ENCODE peak calls at places on chromosome 3, in ten cellular contexts. P is upper lobe of right lung, L is gastrocnemius medialis, S is dorsolateral prefrontal cortex, D is astrocyte, O is right lobe of liver, A is right atrium auricular region, Q is brain microvascular endothelial cell, F is kidney, M is ovary. K is an unnamed sample.

GRCh38 chr3:34504755-34505154 is 706.3 kb downstream of the PDCD6IP start:
- DNase-seq in P (no peak), L (no peak), S (no peak), D (no peak), O (no peak), A (no peak), Q (no peak), F (no peak), M (no peak), K (no peak)

GRCh38 chr3:113695818-113696645 is at the start of gene USF3:
- DNase-seq in P (peak; percentile 91), L (peak; percentile 73), S (peak; percentile 39), D (peak; percentile 39), O (peak; percentile 91), A (no peak), Q (peak; percentile 22), F (peak; percentile 94), M (peak; percentile 83), K (peak; percentile 79)

GRCh38 chr3:49807427-49808114 is 4.5 kb downstream of the INKA1 start:
- DNase-seq in P (no peak), L (no peak), S (no peak), D (no peak), O (no peak), A (no peak), Q (no peak), F (no peak), M (no peak), K (no peak)

GRCh38 chr3:172076212-172076611 is 36.8 kb downstream of the FNDC3B start:
- DNase-seq in P (no peak), L (no peak), S (no peak), D (no peak), O (no peak), A (no peak), Q (no peak), F (no peak), M (no peak), K (no peak)

GRCh38 chr3:126750760-126751129 is 46.7 kb downstream of the CHCHD6 start:
- DNase-seq in P (no peak), L (no peak), S (no peak), D (no peak), O (no peak), A (no peak), Q (no peak), F (no peak), M (no peak), K (no peak)

GRCh38 chr3:160225181-160226025 is at the start of gene C3orf80:
- DNase-seq in P (peak; percentile 84), L (no peak), S (no peak), D (peak; percentile 38), O (peak; percentile 71), A (no peak), Q (no peak), F (peak; percentile 78), M (peak; percentile 36), K (peak; percentile 56)

GRCh38 chr3:133949438-133949837 is 53.8 kb upstream of the RAB6B start:
- DNase-seq in P (no peak), L (no peak), S (no peak), D (no peak), O (no peak), A (no peak), Q (no peak), F (peak; percentile 45), M (no peak), K (no peak)

GRCh38 chr3:5047764-5048163 is 68.5 kb downstream of the BHLHE40 start:
- DNase-seq in P (no peak), L (no peak), S (no peak), D (no peak), O (no peak), A (no peak), Q (no peak), F (no peak), M (no peak), K (no peak)

GRCh38 chr3:186366206-186366605 is 4.2 kb upstream of the DGKG start:
- DNase-seq in P (no peak), L (no peak), S (no peak), D (no peak), O (no peak), A (no peak), Q (no peak), F (no peak), M (no peak), K (peak; percentile 25)

GRCh38 chr3:61730058-61730457 is 168.7 kb downstream of the PTPRG start:
- DNase-seq in P (no peak), L (peak; percentile 39), S (no peak), D (no peak), O (no peak), A (no peak), Q (no peak), F (no peak), M (no peak), K (no peak)

GRCh38 chr3:101836160-101836559 is 13.2 kb upstream of the NFKBIZ start:
- DNase-seq in P (no peak), L (no peak), S (no peak), D (no peak), O (no peak), A (no peak), Q (no peak), F (no peak), M (no peak), K (no peak)

GRCh38 chr3:101840066-101840465 is 9.2 kb upstream of the NFKBIZ start:
- DNase-seq in P (no peak), L (no peak), S (no peak), D (no peak), O (no peak), A (no peak), Q (no peak), F (no peak), M (no peak), K (no peak)

GRCh38 chr3:101836907-101837598 is 12.3 kb upstream of the NFKBIZ start:
- DNase-seq in P (no peak), L (no peak), S (no peak), D (peak; percentile 76), O (no peak), A (no peak), Q (no peak), F (no peak), M (no peak), K (peak; percentile 28)

GRCh38 chr3:101833446-101833974 is 15.8 kb upstream of the NFKBIZ start:
- DNase-seq in P (no peak), L (no peak), S (no peak), D (no peak), O (no peak), A (no peak), Q (no peak), F (no peak), M (no peak), K (no peak)

DNA sequence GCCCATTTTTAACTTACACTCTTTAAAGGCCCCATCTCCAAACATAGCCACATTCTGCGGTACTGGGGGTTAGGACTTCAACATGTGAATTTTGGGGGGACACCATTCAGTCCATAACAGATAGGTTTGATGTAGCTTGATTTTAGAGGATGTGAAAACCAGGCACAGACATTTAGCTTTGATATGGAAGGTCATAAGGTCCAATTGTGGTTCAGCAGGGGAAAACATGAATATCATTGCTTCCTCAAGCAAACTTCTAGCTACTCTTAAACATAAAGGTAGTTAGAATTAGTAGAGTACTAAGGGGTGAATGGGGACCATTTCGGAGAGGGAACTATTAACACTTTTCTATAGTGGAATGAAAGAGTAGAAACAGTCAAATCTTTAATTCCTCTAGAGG is 13.6 kb upstream of the NFKBIZ start:
- DNase-seq in P (no peak), L (no peak), S (no peak), D (no peak), O (no peak), A (no peak), Q (no peak), F (no peak), M (no peak), K (no peak)
- H3K4me3 ChIP-seq in P (no peak overlapping the region), L (no peak overlapping the region), S (no peak overlapping the region), D (no peak overlapping the region), O (no peak overlapping the region), A (no peak overlapping the region), Q (no peak overlapping the region), F (no peak overlapping the region), M (no peak overlapping the region), K (no peak overlapping the region)

DNA sequence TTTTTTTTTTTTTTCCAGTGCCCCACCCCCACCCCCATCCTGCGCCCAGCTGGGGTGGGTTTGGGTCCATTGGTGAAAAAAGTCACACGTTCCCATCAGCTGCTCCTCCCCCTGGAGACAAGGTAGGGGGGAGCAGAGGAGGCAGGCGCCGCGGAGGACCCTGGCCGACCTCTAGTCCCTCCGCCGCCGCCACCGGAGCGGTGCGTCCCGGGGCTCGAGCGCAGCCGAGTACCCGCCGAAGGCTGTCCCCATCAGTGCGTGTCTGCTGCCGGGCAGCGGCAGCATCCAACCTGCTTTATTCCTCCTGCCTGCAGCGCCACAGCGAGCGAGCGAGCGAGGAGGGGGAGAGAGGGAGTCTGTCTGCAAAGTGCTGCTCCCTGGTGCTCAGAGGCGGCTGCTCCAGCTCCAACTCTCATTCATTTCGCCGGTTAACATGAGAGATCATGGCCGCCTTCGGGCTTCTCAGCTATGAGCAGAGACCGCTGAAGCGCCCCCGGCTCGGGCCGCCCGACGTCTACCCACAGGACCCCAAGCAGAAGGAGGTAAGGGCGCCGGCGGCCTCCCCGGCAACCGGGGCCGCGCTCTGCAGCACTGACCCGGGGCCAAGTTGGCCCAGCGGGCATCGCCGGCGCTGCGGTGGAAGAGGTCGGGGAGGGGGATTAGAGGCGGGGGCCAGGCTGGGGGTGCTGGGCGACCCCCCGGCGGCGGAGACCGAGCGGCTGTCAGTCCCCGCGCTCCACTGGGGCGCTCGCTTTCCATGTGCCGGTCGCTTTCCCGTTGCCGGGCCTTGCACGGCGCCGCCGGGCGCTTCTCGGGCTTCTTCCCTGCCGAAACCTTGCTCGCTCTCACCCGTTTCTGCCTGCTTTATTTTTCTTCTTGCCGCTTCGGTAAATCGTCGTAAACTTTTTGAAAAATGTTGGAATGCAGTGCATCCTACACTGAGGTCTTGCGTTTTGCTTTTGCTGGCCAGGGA is 1.3 kb downstream of the MED12L start:
- DNase-seq in P (peak; percentile 85), L (peak; percentile 34), S (peak; percentile 60), D (peak; percentile 87), O (peak; percentile 81), A (peak; percentile 76), Q (peak; percentile 86), F (peak; percentile 92), M (peak; percentile 76), K (peak; percentile 75)
- H3K27ac ChIP-seq in P (no peak overlapping the region), L (no peak overlapping the region), S (peak overlapping the region; percentile 84), D (no peak overlapping the region), O (no peak overlapping the region), A (peak overlapping the region; percentile 22), Q (no peak overlapping the region), F (no peak overlapping the region), M (peak overlapping the region; percentile 42), K (no peak overlapping the region)

DNA sequence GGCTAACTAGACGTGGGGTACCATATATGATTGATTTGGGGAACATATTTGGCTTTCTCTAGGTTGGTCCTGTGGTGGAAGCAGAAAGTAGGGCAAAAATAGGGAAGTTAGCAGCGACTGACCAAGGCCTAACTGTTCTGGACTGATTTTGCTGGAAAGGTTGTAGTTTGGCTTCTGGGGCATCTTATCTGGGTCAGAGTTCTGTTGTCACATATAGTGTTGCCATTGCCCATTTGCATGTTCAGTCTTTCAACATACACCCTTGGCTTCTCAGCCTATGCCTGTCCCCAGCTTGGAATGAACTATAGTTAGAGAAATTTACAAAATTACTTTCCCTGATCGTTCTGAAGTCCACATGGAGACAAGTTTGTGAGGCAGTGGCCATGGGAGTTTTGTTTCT is 426.5 kb downstream of the TBC1D5 start:
- DNase-seq in P (no peak), L (no peak), S (no peak), D (no peak), O (no peak), A (no peak), Q (no peak), F (no peak), M (no peak), K (no peak)
- H3K4me3 ChIP-seq in P (no peak overlapping the region), L (no peak overlapping the region), S (no peak overlapping the region), D (no peak overlapping the region), O (no peak overlapping the region), A (no peak overlapping the region), Q (no peak overlapping the region), F (no peak overlapping the region), M (no peak overlapping the region), K (no peak overlapping the region)

GRCh38 chr3:24133441-24133840 is 188.4 kb downstream of the NR1D2 start:
- DNase-seq in P (no peak), L (no peak), S (no peak), D (no peak), O (no peak), A (no peak), Q (no peak), F (no peak), M (no peak), K (no peak)
- H3K27ac ChIP-seq in P (no peak overlapping the region), L (no peak overlapping the region), S (no peak overlapping the region), D (no peak overlapping the region), O (no peak overlapping the region), A (no peak overlapping the region), Q (no peak overlapping the region), F (no peak overlapping the region), M (no peak overlapping the region), K (no peak overlapping the region)

K was measured in body of pancreas.